ENCODE peak calls at places on chromosomes 12 and 14, in ten cellular contexts. One of them, this sample, is unnamed.

GRCh38 chr14:38211258-38211735 is 3.6 kb downstream of the SSTR1 start:
- DNase-seq in activated gamma-delta T cell treated with Interleukin-2 at 50 U/mL for 16 hours: no peak
- DNase-seq in GM03348: peak; percentile 20
- DNase-seq in renal cortical epithelial cell: no peak
- DNase-seq in neural crest cell: no peak
- DNase-seq in astrocyte of the spinal cord: no peak
- DNase-seq in kidney epithelial cell: no peak
- DNase-seq in nephron progenitor cell: peak; percentile 18
- DNase-seq in stimulated activated CD4-positive, alpha-beta T cell treated with anti-CD3 and anti-CD28 coated beads, Interleukin-12 subunit alpha, Interleukin-12 subunit beta, amount 100 ng/mL, for 4 hours: no peak
- DNase-seq in tibial nerve: no peak
- DNase-seq in this sample: no peak

GRCh38 chr12:55072093-55072492 is 52.3 kb downstream of the NEUROD4 start:
- DNase-seq in activated gamma-delta T cell treated with Interleukin-2 at 50 U/mL for 16 hours: peak; percentile 69
- DNase-seq in GM03348: peak; percentile 7
- DNase-seq in renal cortical epithelial cell: no peak
- DNase-seq in neural crest cell: no peak
- DNase-seq in astrocyte of the spinal cord: no peak
- DNase-seq in kidney epithelial cell: no peak
- DNase-seq in nephron progenitor cell: peak; percentile 27
- DNase-seq in stimulated activated CD4-positive, alpha-beta T cell treated with anti-CD3 and anti-CD28 coated beads, Interleukin-12 subunit alpha, Interleukin-12 subunit beta, amount 100 ng/mL, for 4 hours: peak; percentile 73
- DNase-seq in tibial nerve: no peak
- DNase-seq in this sample: peak; percentile 42

GRCh38 chr12:31228811-31229792 is 96.8 kb downstream of the SINHCAF start:
- DNase-seq in activated gamma-delta T cell treated with Interleukin-2 at 50 U/mL for 16 hours: no peak
- DNase-seq in GM03348: no peak
- DNase-seq in renal cortical epithelial cell: peak; percentile 56
- DNase-seq in neural crest cell: no peak
- DNase-seq in astrocyte of the spinal cord: no peak
- DNase-seq in kidney epithelial cell: no peak
- DNase-seq in nephron progenitor cell: no peak
- DNase-seq in stimulated activated CD4-positive, alpha-beta T cell treated with anti-CD3 and anti-CD28 coated beads, Interleukin-12 subunit alpha, Interleukin-12 subunit beta, amount 100 ng/mL, for 4 hours: no peak
- DNase-seq in tibial nerve: no peak
- DNase-seq in this sample: no peak

GRCh38 chr14:98137626-98138025 is 1134.4 kb downstream of the BCL11B start:
- DNase-seq in activated gamma-delta T cell treated with Interleukin-2 at 50 U/mL for 16 hours: no peak
- DNase-seq in GM03348: no peak
- DNase-seq in renal cortical epithelial cell: peak; percentile 38
- DNase-seq in neural crest cell: no peak
- DNase-seq in astrocyte of the spinal cord: no peak
- DNase-seq in kidney epithelial cell: no peak
- DNase-seq in nephron progenitor cell: no peak
- DNase-seq in stimulated activated CD4-positive, alpha-beta T cell treated with anti-CD3 and anti-CD28 coated beads, Interleukin-12 subunit alpha, Interleukin-12 subunit beta, amount 100 ng/mL, for 4 hours: no peak
- DNase-seq in tibial nerve: no peak
- DNase-seq in this sample: peak; percentile 54

GRCh38 chr12:128114485-128114884 is 152.5 kb upstream of the TMEM132C start:
- DNase-seq in activated gamma-delta T cell treated with Interleukin-2 at 50 U/mL for 16 hours: no peak
- DNase-seq in GM03348: no peak
- DNase-seq in renal cortical epithelial cell: no peak
- DNase-seq in neural crest cell: no peak
- DNase-seq in astrocyte of the spinal cord: no peak
- DNase-seq in kidney epithelial cell: no peak
- DNase-seq in nephron progenitor cell: no peak
- DNase-seq in stimulated activated CD4-positive, alpha-beta T cell treated with anti-CD3 and anti-CD28 coated beads, Interleukin-12 subunit alpha, Interleukin-12 subunit beta, amount 100 ng/mL, for 4 hours: no peak
- DNase-seq in tibial nerve: no peak
- DNase-seq in this sample: no peak

GRCh38 chr14:34713681-34714319 is 593 bp downstream of the CFL2 start:
- DNase-seq in activated gamma-delta T cell treated with Interleukin-2 at 50 U/mL for 16 hours: no peak
- DNase-seq in GM03348: peak; percentile 50
- DNase-seq in renal cortical epithelial cell: peak; percentile 86
- DNase-seq in neural crest cell: no peak
- DNase-seq in astrocyte of the spinal cord: peak; percentile 77
- DNase-seq in kidney epithelial cell: peak; percentile 59
- DNase-seq in nephron progenitor cell: no peak
- DNase-seq in stimulated activated CD4-positive, alpha-beta T cell treated with anti-CD3 and anti-CD28 coated beads, Interleukin-12 subunit alpha, Interleukin-12 subunit beta, amount 100 ng/mL, for 4 hours: peak; percentile 25
- DNase-seq in tibial nerve: no peak
- DNase-seq in this sample: peak; percentile 72

GRCh38 chr14:56490379-56490778 is 89.2 kb upstream of the TMEM260 start:
- DNase-seq in activated gamma-delta T cell treated with Interleukin-2 at 50 U/mL for 16 hours: no peak
- DNase-seq in GM03348: peak; percentile 36
- DNase-seq in renal cortical epithelial cell: peak; percentile 52
- DNase-seq in neural crest cell: no peak
- DNase-seq in astrocyte of the spinal cord: peak; percentile 51
- DNase-seq in kidney epithelial cell: no peak
- DNase-seq in nephron progenitor cell: no peak
- DNase-seq in stimulated activated CD4-positive, alpha-beta T cell treated with anti-CD3 and anti-CD28 coated beads, Interleukin-12 subunit alpha, Interleukin-12 subunit beta, amount 100 ng/mL, for 4 hours: no peak
- DNase-seq in tibial nerve: no peak
- DNase-seq in this sample: peak; percentile 52

GRCh38 chr12:100234591-100235304 is 32.1 kb downstream of the DEPDC4 start:
- DNase-seq in activated gamma-delta T cell treated with Interleukin-2 at 50 U/mL for 16 hours: no peak
- DNase-seq in GM03348: peak; percentile 63
- DNase-seq in renal cortical epithelial cell: peak; percentile 61
- DNase-seq in neural crest cell: no peak
- DNase-seq in astrocyte of the spinal cord: peak; percentile 64
- DNase-seq in kidney epithelial cell: no peak
- DNase-seq in nephron progenitor cell: no peak
- DNase-seq in stimulated activated CD4-positive, alpha-beta T cell treated with anti-CD3 and anti-CD28 coated beads, Interleukin-12 subunit alpha, Interleukin-12 subunit beta, amount 100 ng/mL, for 4 hours: no peak
- DNase-seq in tibial nerve: no peak
- DNase-seq in this sample: peak; percentile 59

GRCh38 chr12:69642531-69642930 is 31.8 kb upstream of the LRRC10 start:
- DNase-seq in activated gamma-delta T cell treated with Interleukin-2 at 50 U/mL for 16 hours: no peak
- DNase-seq in GM03348: no peak
- DNase-seq in renal cortical epithelial cell: no peak
- DNase-seq in neural crest cell: no peak
- DNase-seq in astrocyte of the spinal cord: no peak
- DNase-seq in kidney epithelial cell: no peak
- DNase-seq in nephron progenitor cell: no peak
- DNase-seq in stimulated activated CD4-positive, alpha-beta T cell treated with anti-CD3 and anti-CD28 coated beads, Interleukin-12 subunit alpha, Interleukin-12 subunit beta, amount 100 ng/mL, for 4 hours: no peak
- DNase-seq in tibial nerve: no peak
- DNase-seq in this sample: no peak

GRCh38 chr12:96448287-96448686 is 41.1 kb upstream of the CFAP54 start:
- DNase-seq in activated gamma-delta T cell treated with Interleukin-2 at 50 U/mL for 16 hours: no peak
- DNase-seq in GM03348: peak; percentile 11
- DNase-seq in renal cortical epithelial cell: peak; percentile 86
- DNase-seq in neural crest cell: no peak
- DNase-seq in astrocyte of the spinal cord: peak; percentile 64
- DNase-seq in kidney epithelial cell: peak; percentile 84
- DNase-seq in nephron progenitor cell: no peak
- DNase-seq in stimulated activated CD4-positive, alpha-beta T cell treated with anti-CD3 and anti-CD28 coated beads, Interleukin-12 subunit alpha, Interleukin-12 subunit beta, amount 100 ng/mL, for 4 hours: no peak
- DNase-seq in tibial nerve: no peak
- DNase-seq in this sample: peak; percentile 89

GRCh38 chr12:3168223-3168770 is 91.1 kb downstream of the TSPAN9 start:
- DNase-seq in activated gamma-delta T cell treated with Interleukin-2 at 50 U/mL for 16 hours: no peak
- DNase-seq in GM03348: no peak
- DNase-seq in renal cortical epithelial cell: no peak
- DNase-seq in neural crest cell: no peak
- DNase-seq in astrocyte of the spinal cord: no peak
- DNase-seq in kidney epithelial cell: no peak
- DNase-seq in nephron progenitor cell: no peak
- DNase-seq in stimulated activated CD4-positive, alpha-beta T cell treated with anti-CD3 and anti-CD28 coated beads, Interleukin-12 subunit alpha, Interleukin-12 subunit beta, amount 100 ng/mL, for 4 hours: no peak
- DNase-seq in tibial nerve: no peak
- DNase-seq in this sample: no peak

GRCh38 chr12:16266085-16266484 is 11.4 kb downstream of the SLC15A5 start:
- DNase-seq in activated gamma-delta T cell treated with Interleukin-2 at 50 U/mL for 16 hours: no peak
- DNase-seq in GM03348: no peak
- DNase-seq in renal cortical epithelial cell: no peak
- DNase-seq in neural crest cell: no peak
- DNase-seq in astrocyte of the spinal cord: no peak
- DNase-seq in kidney epithelial cell: no peak
- DNase-seq in nephron progenitor cell: no peak
- DNase-seq in stimulated activated CD4-positive, alpha-beta T cell treated with anti-CD3 and anti-CD28 coated beads, Interleukin-12 subunit alpha, Interleukin-12 subunit beta, amount 100 ng/mL, for 4 hours: no peak
- DNase-seq in tibial nerve: no peak
- DNase-seq in this sample: no peak

GRCh38 chr12:25266522-25266921 is 15.8 kb upstream of the KRAS start:
- DNase-seq in activated gamma-delta T cell treated with Interleukin-2 at 50 U/mL for 16 hours: no peak
- DNase-seq in GM03348: peak; percentile 10
- DNase-seq in renal cortical epithelial cell: no peak
- DNase-seq in neural crest cell: no peak
- DNase-seq in astrocyte of the spinal cord: no peak
- DNase-seq in kidney epithelial cell: no peak
- DNase-seq in nephron progenitor cell: no peak
- DNase-seq in stimulated activated CD4-positive, alpha-beta T cell treated with anti-CD3 and anti-CD28 coated beads, Interleukin-12 subunit alpha, Interleukin-12 subunit beta, amount 100 ng/mL, for 4 hours: no peak
- DNase-seq in tibial nerve: no peak
- DNase-seq in this sample: no peak

GRCh38 chr14:22547948-22548750 is 40.9 kb downstream of the DAD1 start:
- DNase-seq in activated gamma-delta T cell treated with Interleukin-2 at 50 U/mL for 16 hours: no peak
- DNase-seq in GM03348: no peak
- DNase-seq in renal cortical epithelial cell: peak; percentile 69
- DNase-seq in neural crest cell: no peak
- DNase-seq in astrocyte of the spinal cord: no peak
- DNase-seq in kidney epithelial cell: no peak
- DNase-seq in nephron progenitor cell: no peak
- DNase-seq in stimulated activated CD4-positive, alpha-beta T cell treated with anti-CD3 and anti-CD28 coated beads, Interleukin-12 subunit alpha, Interleukin-12 subunit beta, amount 100 ng/mL, for 4 hours: no peak
- DNase-seq in tibial nerve: no peak
- DNase-seq in this sample: no peak

GRCh38 chr14:96165493-96166474 is 38.9 kb upstream of the BDKRB2 start:
- DNase-seq in activated gamma-delta T cell treated with Interleukin-2 at 50 U/mL for 16 hours: no peak
- DNase-seq in GM03348: no peak
- DNase-seq in renal cortical epithelial cell: peak; percentile 51
- DNase-seq in neural crest cell: no peak
- DNase-seq in astrocyte of the spinal cord: no peak
- DNase-seq in kidney epithelial cell: no peak
- DNase-seq in nephron progenitor cell: no peak
- DNase-seq in stimulated activated CD4-positive, alpha-beta T cell treated with anti-CD3 and anti-CD28 coated beads, Interleukin-12 subunit alpha, Interleukin-12 subunit beta, amount 100 ng/mL, for 4 hours: no peak
- DNase-seq in tibial nerve: no peak
- DNase-seq in this sample: no peak

GRCh38 chr12:96882862-96883261 is 24.2 kb upstream of the NEDD1 start:
- DNase-seq in activated gamma-delta T cell treated with Interleukin-2 at 50 U/mL for 16 hours: no peak
- DNase-seq in GM03348: peak; percentile 34
- DNase-seq in renal cortical epithelial cell: no peak
- DNase-seq in neural crest cell: no peak
- DNase-seq in astrocyte of the spinal cord: peak; percentile 74
- DNase-seq in kidney epithelial cell: no peak
- DNase-seq in nephron progenitor cell: no peak
- DNase-seq in stimulated activated CD4-positive, alpha-beta T cell treated with anti-CD3 and anti-CD28 coated beads, Interleukin-12 subunit alpha, Interleukin-12 subunit beta, amount 100 ng/mL, for 4 hours: no peak
- DNase-seq in tibial nerve: no peak
- DNase-seq in this sample: peak; percentile 86

GRCh38 chr12:93778306-93778705 is 101.1 kb downstream of the CRADD start:
- DNase-seq in activated gamma-delta T cell treated with Interleukin-2 at 50 U/mL for 16 hours: no peak
- DNase-seq in GM03348: peak; percentile 73
- DNase-seq in renal cortical epithelial cell: peak; percentile 47
- DNase-seq in neural crest cell: no peak
- DNase-seq in astrocyte of the spinal cord: peak; percentile 58
- DNase-seq in kidney epithelial cell: no peak
- DNase-seq in nephron progenitor cell: no peak
- DNase-seq in stimulated activated CD4-positive, alpha-beta T cell treated with anti-CD3 and anti-CD28 coated beads, Interleukin-12 subunit alpha, Interleukin-12 subunit beta, amount 100 ng/mL, for 4 hours: no peak
- DNase-seq in tibial nerve: no peak
- DNase-seq in this sample: peak; percentile 44

GRCh38 chr12:132286912-132287311 is 42.5 kb downstream of the GALNT9 start:
- DNase-seq in activated gamma-delta T cell treated with Interleukin-2 at 50 U/mL for 16 hours: no peak
- DNase-seq in GM03348: no peak
- DNase-seq in renal cortical epithelial cell: peak; percentile 61
- DNase-seq in neural crest cell: no peak
- DNase-seq in astrocyte of the spinal cord: peak; percentile 8
- DNase-seq in kidney epithelial cell: no peak
- DNase-seq in nephron progenitor cell: no peak
- DNase-seq in stimulated activated CD4-positive, alpha-beta T cell treated with anti-CD3 and anti-CD28 coated beads, Interleukin-12 subunit alpha, Interleukin-12 subunit beta, amount 100 ng/mL, for 4 hours: no peak
- DNase-seq in tibial nerve: no peak
- DNase-seq in this sample: no peak

GRCh38 chr12:92408072-92408900 is 262.6 kb upstream of the BTG1 start:
- DNase-seq in activated gamma-delta T cell treated with Interleukin-2 at 50 U/mL for 16 hours: peak; percentile 34
- DNase-seq in GM03348: peak; percentile 31
- DNase-seq in renal cortical epithelial cell: peak; percentile 27
- DNase-seq in neural crest cell: peak; percentile 11
- DNase-seq in astrocyte of the spinal cord: no peak
- DNase-seq in kidney epithelial cell: no peak
- DNase-seq in nephron progenitor cell: peak; percentile 15
- DNase-seq in stimulated activated CD4-positive, alpha-beta T cell treated with anti-CD3 and anti-CD28 coated beads, Interleukin-12 subunit alpha, Interleukin-12 subunit beta, amount 100 ng/mL, for 4 hours: no peak
- DNase-seq in tibial nerve: no peak
- DNase-seq in this sample: peak; percentile 47

GRCh38 chr12:1922985-1923384 is 4.5 kb upstream of the CACNA2D4 start:
- DNase-seq in activated gamma-delta T cell treated with Interleukin-2 at 50 U/mL for 16 hours: no peak
- DNase-seq in GM03348: peak; percentile 1
- DNase-seq in renal cortical epithelial cell: no peak
- DNase-seq in neural crest cell: no peak
- DNase-seq in astrocyte of the spinal cord: no peak
- DNase-seq in kidney epithelial cell: no peak
- DNase-seq in nephron progenitor cell: no peak
- DNase-seq in stimulated activated CD4-positive, alpha-beta T cell treated with anti-CD3 and anti-CD28 coated beads, Interleukin-12 subunit alpha, Interleukin-12 subunit beta, amount 100 ng/mL, for 4 hours: no peak
- DNase-seq in tibial nerve: no peak
- DNase-seq in this sample: no peak

GRCh38 chr12:7142057-7142644 is 12.0 kb downstream of the CLSTN3 start:
- DNase-seq in activated gamma-delta T cell treated with Interleukin-2 at 50 U/mL for 16 hours: peak; percentile 45
- DNase-seq in GM03348: peak; percentile 81
- DNase-seq in renal cortical epithelial cell: peak; percentile 28
- DNase-seq in neural crest cell: peak; percentile 60
- DNase-seq in astrocyte of the spinal cord: no peak
- DNase-seq in kidney epithelial cell: no peak
- DNase-seq in nephron progenitor cell: peak; percentile 65
- DNase-seq in stimulated activated CD4-positive, alpha-beta T cell treated with anti-CD3 and anti-CD28 coated beads, Interleukin-12 subunit alpha, Interleukin-12 subunit beta, amount 100 ng/mL, for 4 hours: peak; percentile 50
- DNase-seq in tibial nerve: peak; percentile 30
- DNase-seq in this sample: peak; percentile 31

GRCh38 chr12:18898469-18898868 is 160.6 kb downstream of the CAPZA3 start:
- DNase-seq in activated gamma-delta T cell treated with Interleukin-2 at 50 U/mL for 16 hours: no peak
- DNase-seq in GM03348: no peak
- DNase-seq in renal cortical epithelial cell: no peak
- DNase-seq in neural crest cell: no peak
- DNase-seq in astrocyte of the spinal cord: peak; percentile 29
- DNase-seq in kidney epithelial cell: no peak
- DNase-seq in nephron progenitor cell: no peak
- DNase-seq in stimulated activated CD4-positive, alpha-beta T cell treated with anti-CD3 and anti-CD28 coated beads, Interleukin-12 subunit alpha, Interleukin-12 subunit beta, amount 100 ng/mL, for 4 hours: no peak
- DNase-seq in tibial nerve: no peak
- DNase-seq in this sample: no peak

GRCh38 chr12:27975222-27976136 is 2.9 kb upstream of the PTHLH start:
- DNase-seq in activated gamma-delta T cell treated with Interleukin-2 at 50 U/mL for 16 hours: no peak
- DNase-seq in GM03348: peak; percentile 70
- DNase-seq in renal cortical epithelial cell: peak; percentile 35
- DNase-seq in neural crest cell: peak; percentile 20
- DNase-seq in astrocyte of the spinal cord: peak; percentile 72
- DNase-seq in kidney epithelial cell: no peak
- DNase-seq in nephron progenitor cell: peak; percentile 73
- DNase-seq in stimulated activated CD4-positive, alpha-beta T cell treated with anti-CD3 and anti-CD28 coated beads, Interleukin-12 subunit alpha, Interleukin-12 subunit beta, amount 100 ng/mL, for 4 hours: no peak
- DNase-seq in tibial nerve: no peak
- DNase-seq in this sample: peak; percentile 81

GRCh38 chr12:66398931-66399625 is 96.8 kb downstream of the HELB start:
- DNase-seq in activated gamma-delta T cell treated with Interleukin-2 at 50 U/mL for 16 hours: no peak
- DNase-seq in GM03348: no peak
- DNase-seq in renal cortical epithelial cell: peak; percentile 17
- DNase-seq in neural crest cell: no peak
- DNase-seq in astrocyte of the spinal cord: peak; percentile 43
- DNase-seq in kidney epithelial cell: no peak
- DNase-seq in nephron progenitor cell: no peak
- DNase-seq in stimulated activated CD4-positive, alpha-beta T cell treated with anti-CD3 and anti-CD28 coated beads, Interleukin-12 subunit alpha, Interleukin-12 subunit beta, amount 100 ng/mL, for 4 hours: no peak
- DNase-seq in tibial nerve: no peak
- DNase-seq in this sample: peak; percentile 50

GRCh38 chr12:12685305-12685704 is 10.7 kb downstream of the GPR19 start:
- DNase-seq in activated gamma-delta T cell treated with Interleukin-2 at 50 U/mL for 16 hours: no peak
- DNase-seq in GM03348: no peak
- DNase-seq in renal cortical epithelial cell: no peak
- DNase-seq in neural crest cell: peak; percentile 40
- DNase-seq in astrocyte of the spinal cord: no peak
- DNase-seq in kidney epithelial cell: no peak
- DNase-seq in nephron progenitor cell: no peak
- DNase-seq in stimulated activated CD4-positive, alpha-beta T cell treated with anti-CD3 and anti-CD28 coated beads, Interleukin-12 subunit alpha, Interleukin-12 subunit beta, amount 100 ng/mL, for 4 hours: no peak
- DNase-seq in tibial nerve: no peak
- DNase-seq in this sample: no peak

GRCh38 chr14:92408186-92408585 is 85.2 kb downstream of the SLC24A4 start:
- DNase-seq in activated gamma-delta T cell treated with Interleukin-2 at 50 U/mL for 16 hours: no peak
- DNase-seq in GM03348: peak; percentile 44
- DNase-seq in renal cortical epithelial cell: peak; percentile 34
- DNase-seq in neural crest cell: no peak
- DNase-seq in astrocyte of the spinal cord: peak; percentile 31
- DNase-seq in kidney epithelial cell: no peak
- DNase-seq in nephron progenitor cell: no peak
- DNase-seq in stimulated activated CD4-positive, alpha-beta T cell treated with anti-CD3 and anti-CD28 coated beads, Interleukin-12 subunit alpha, Interleukin-12 subunit beta, amount 100 ng/mL, for 4 hours: no peak
- DNase-seq in tibial nerve: no peak
- DNase-seq in this sample: peak; percentile 35

GRCh38 chr12:44377443-44378160 is 498.5 kb downstream of the NELL2 start:
- DNase-seq in activated gamma-delta T cell treated with Interleukin-2 at 50 U/mL for 16 hours: no peak
- DNase-seq in GM03348: no peak
- DNase-seq in renal cortical epithelial cell: no peak
- DNase-seq in neural crest cell: no peak
- DNase-seq in astrocyte of the spinal cord: no peak
- DNase-seq in kidney epithelial cell: no peak
- DNase-seq in nephron progenitor cell: no peak
- DNase-seq in stimulated activated CD4-positive, alpha-beta T cell treated with anti-CD3 and anti-CD28 coated beads, Interleukin-12 subunit alpha, Interleukin-12 subunit beta, amount 100 ng/mL, for 4 hours: no peak
- DNase-seq in tibial nerve: no peak
- DNase-seq in this sample: no peak

GRCh38 chr14:68682166-68683103 is 110.4 kb downstream of the ZFP36L1 start:
- DNase-seq in activated gamma-delta T cell treated with Interleukin-2 at 50 U/mL for 16 hours: peak; percentile 41
- DNase-seq in GM03348: peak; percentile 84
- DNase-seq in renal cortical epithelial cell: peak; percentile 84
- DNase-seq in neural crest cell: no peak
- DNase-seq in astrocyte of the spinal cord: peak; percentile 88
- DNase-seq in kidney epithelial cell: peak; percentile 62
- DNase-seq in nephron progenitor cell: no peak
- DNase-seq in stimulated activated CD4-positive, alpha-beta T cell treated with anti-CD3 and anti-CD28 coated beads, Interleukin-12 subunit alpha, Interleukin-12 subunit beta, amount 100 ng/mL, for 4 hours: no peak
- DNase-seq in tibial nerve: no peak
- DNase-seq in this sample: peak; percentile 82

This sample was measured in bronchial epithelial cell.